ENCODE peak calls at places on chromosomes 5 and 9, in ten cellular contexts. D is astrocyte of the cerebellum, B is neural crest cell, C is keratinocyte, S is ovary, Z is AG09309, K is fibroblast of lung, O is upper lobe of right lung, G is mammary epithelial cell, L is HFFc6. R is an unnamed sample.

GRCh38 chr9:136090060-136090735 is 4.9 kb downstream of the NACC2 start:
- DNase-seq in C (no peak), B (no peak), S (no peak), D (no peak), L (no peak), G (no peak), K (no peak), Z (no peak), O (no peak), R (no peak)

GRCh38 chr5:39283231-39283818 is 64.0 kb upstream of the FYB1 start:
- DNase-seq in O (no peak), G (peak), K (peak), S (no peak), D (peak), B (no peak), C (peak), L (peak), Z (peak), R (peak)

GRCh38 chr9:89387970-89388867 is 69.9 kb downstream of the SECISBP2 start:
- DNase-seq in C (no peak), G (peak), S (peak), K (peak), O (peak), Z (peak), D (no peak), L (peak), B (no peak), R (peak)

GRCh38 chr9:113906411-113907110 is 30.5 kb downstream of the ZNF618 start:
- DNase-seq in K (peak), D (no peak), Z (no peak), O (no peak), S (no peak), L (no peak), G (peak), B (no peak), C (peak), R (no peak)

GRCh38 chr5:16508730-16509531 is 43.3 kb upstream of the ZNF622 start:
- DNase-seq in L (no peak), O (peak), C (peak), G (peak), K (no peak), D (no peak), S (no peak), B (no peak), Z (no peak), R (no peak)

GRCh38 chr9:15243086-15243485 is 63.9 kb downstream of the TTC39B start:
- DNase-seq in K (peak), S (no peak), L (no peak), C (no peak), D (no peak), O (no peak), G (peak), B (no peak), Z (no peak), R (no peak)

GRCh38 chr5:100464418-100464817 is 70.8 kb upstream of the FAM174A start:
- DNase-seq in S (no peak), G (peak), O (no peak), B (no peak), Z (peak), L (no peak), K (peak), C (no peak), D (peak), R (no peak)

GRCh38 chr9:126708178-126708577 is 94.5 kb downstream of the LMX1B start:
- DNase-seq in O (no peak), K (no peak), B (no peak), Z (no peak), C (no peak), G (no peak), L (no peak), S (no peak), D (no peak), R (no peak)

GRCh38 chr9:129597355-129598088 is 23.4 kb downstream of the C9orf50 start:
- DNase-seq in C (no peak), D (no peak), S (peak), B (peak), G (peak), L (peak), Z (no peak), K (peak), O (peak), R (no peak)

GRCh38 chr9:131310833-131311554 is 21.5 kb downstream of the PLPP7 start:
- DNase-seq in S (no peak), O (no peak), K (no peak), D (no peak), Z (no peak), G (no peak), L (no peak), B (no peak), C (no peak), R (no peak)

GRCh38 chr9:12162101-12162500 is 531.1 kb upstream of the TYRP1 start:
- DNase-seq in D (no peak), B (no peak), C (no peak), L (no peak), Z (no peak), S (no peak), G (no peak), K (no peak), O (no peak), R (no peak)

GRCh38 chr9:23850242-23851023 is 24.4 kb upstream of the ELAVL2 start:
- DNase-seq in K (no peak), C (no peak), D (no peak), L (no peak), B (peak), O (no peak), G (peak), Z (no peak), S (no peak), R (no peak)

GRCh38 chr5:87722286-87722685 is 309.6 kb upstream of the CCNH start:
- DNase-seq in S (no peak), K (no peak), O (no peak), Z (no peak), G (no peak), L (no peak), D (peak), B (no peak), C (no peak), R (peak)

GRCh38 chr9:113187935-113188595 is 33.0 kb downstream of the FKBP15 start:
- DNase-seq in B (no peak), G (peak), C (peak), L (peak), Z (peak), O (peak), K (peak), D (peak), S (no peak), R (peak)

GRCh38 chr9:133294257-133294656 is 19.3 kb upstream of the ABO start:
- DNase-seq in G (no peak), K (no peak), D (no peak), O (no peak), L (no peak), S (no peak), C (no peak), B (no peak), Z (no peak), R (no peak)

GRCh38 chr5:61151893-61152292 is 10.4 kb downstream of the SMIM15 start:
- DNase-seq in B (no peak), O (no peak), Z (no peak), L (no peak), C (no peak), G (no peak), D (no peak), K (no peak), S (no peak), R (no peak)

GRCh38 chr9:74521009-74521408 is 23.9 kb downstream of the RORB start:
- DNase-seq in G (no peak), K (peak), B (no peak), S (no peak), L (no peak), C (no peak), D (peak), O (no peak), Z (no peak), R (no peak)

GRCh38 chr9:108662090-108662875 is 193.5 kb downstream of the ACTL7B start:
- DNase-seq in G (no peak), B (no peak), Z (no peak), O (no peak), D (no peak), C (no peak), K (no peak), S (no peak), L (no peak), R (no peak)

GRCh38 chr9:18260527-18260926 is 213.4 kb upstream of the ADAMTSL1 start:
- DNase-seq in S (no peak), B (no peak), L (no peak), G (peak), K (peak), Z (no peak), C (no peak), D (peak), O (no peak), R (no peak)

GRCh38 chr5:32311404-32312193 is 1.1 kb downstream of the MTMR12 start:
- DNase-seq in L (no peak), K (no peak), G (no peak), O (no peak), B (no peak), Z (no peak), C (no peak), D (no peak), S (no peak), R (no peak)

GRCh38 chr5:50699737-50700136 is 33.3 kb downstream of the PARP8 start:
- DNase-seq in Z (no peak), D (no peak), O (no peak), S (no peak), C (no peak), L (peak), B (no peak), G (peak), K (no peak), R (no peak)

GRCh38 chr5:131926168-131926567 is 19.3 kb downstream of the MEIKIN start:
- DNase-seq in B (no peak), D (no peak), Z (no peak), C (no peak), G (no peak), O (no peak), S (no peak), L (no peak), K (no peak), R (no peak)

DNA sequence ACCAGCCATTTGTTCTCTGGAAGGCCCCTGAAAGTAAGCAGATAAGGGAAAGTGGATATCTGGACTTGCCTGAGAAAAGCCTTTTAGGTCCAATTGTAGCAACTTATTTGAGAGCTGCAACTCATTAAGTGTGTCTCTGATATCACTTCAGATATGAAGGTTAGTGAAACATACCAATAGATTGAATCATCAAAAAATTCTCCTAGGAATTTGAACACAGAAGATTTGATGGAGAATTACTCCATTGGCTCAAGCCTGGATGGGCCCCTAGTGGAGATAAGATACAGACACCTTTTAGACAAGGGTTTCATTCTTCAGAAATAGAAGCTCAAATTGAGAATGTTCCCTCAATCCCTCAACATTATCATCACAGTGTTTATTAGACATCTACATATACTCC is 356.7 kb downstream of the NDUFS4 start:
- DNase-seq in D (no peak), Z (peak), C (no peak), L (peak), O (no peak), S (no peak), K (no peak), B (no peak), G (peak), R (no peak)
- TF ChIP-seq CTCF in D (no peak), Z (peak), C (peak), L (peak), O (no peak), S (no peak), K (peak), B (peak), G (peak), R (peak)

DNA sequence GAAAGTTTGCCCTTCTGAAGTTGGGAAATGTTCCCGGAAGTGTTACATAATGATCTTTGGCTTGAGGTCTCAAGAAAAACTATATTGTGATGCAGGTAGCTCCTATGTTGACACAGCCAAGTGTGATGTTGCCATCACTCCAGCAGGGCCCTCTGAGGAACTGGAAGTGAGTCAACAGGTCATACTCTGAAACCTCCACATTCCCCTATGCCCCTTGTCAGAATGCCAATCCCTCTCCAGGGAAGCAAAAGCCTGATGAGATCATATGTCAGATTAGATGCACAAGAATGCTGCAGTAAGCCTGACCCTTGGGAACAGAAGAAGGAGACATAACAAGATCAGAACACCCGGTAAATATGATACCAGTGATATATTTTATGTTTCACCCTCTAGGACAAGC is 66.8 kb upstream of the ITGA2 start:
- DNase-seq in B (no peak), D (peak), S (no peak), Z (peak), C (peak), K (peak), L (peak), G (peak), O (no peak), R (peak)
- TF ChIP-seq CTCF in B (no peak), D (no peak), S (no peak), Z (peak), C (no peak), K (no peak), L (peak), G (no peak), O (no peak), R (no peak)

GRCh38 chr9:87226896-87227295 is 270.8 kb upstream of the DAPK1 start:
- DNase-seq in Z (no peak), G (no peak), D (peak), S (no peak), O (no peak), B (no peak), K (peak), C (no peak), L (no peak), R (no peak)
- TF ChIP-seq CTCF in Z (no peak), G (no peak), D (no peak), S (no peak), O (no peak), B (no peak), K (no peak), C (no peak), L (no peak), R (no peak)

GRCh38 chr9:90783552-90783951 is 18.1 kb upstream of the SYK start:
- DNase-seq in L (no peak), C (no peak), D (no peak), B (no peak), G (no peak), K (no peak), Z (no peak), S (no peak), O (no peak), R (no peak)
- TF ChIP-seq CTCF in L (no peak), C (no peak), D (no peak), B (no peak), G (no peak), K (no peak), Z (no peak), S (no peak), O (no peak), R (no peak)

DNA sequence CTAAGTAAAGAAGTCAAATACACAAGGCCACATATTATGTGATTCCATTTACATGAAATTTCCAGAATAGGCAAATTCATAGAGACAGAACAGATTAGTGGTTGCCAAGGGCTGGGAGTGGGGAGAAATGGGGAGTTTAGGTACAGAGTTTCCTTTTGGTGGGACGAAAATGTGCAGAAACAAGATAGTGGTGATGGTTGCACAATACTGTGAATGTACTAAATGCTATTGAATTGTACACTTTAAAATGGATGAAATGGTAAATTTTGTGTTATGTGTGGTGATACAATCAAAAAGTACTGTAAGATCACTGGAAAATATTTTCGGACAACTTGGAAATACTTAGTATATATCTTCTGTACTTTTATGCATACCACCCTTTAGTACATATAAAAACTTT is 15.0 kb downstream of the ECM2 start:
- DNase-seq in K (no peak), S (no peak), D (no peak), B (no peak), G (no peak), O (no peak), C (no peak), Z (no peak), L (no peak), R (no peak)
- TF ChIP-seq CTCF in K (no peak), S (no peak), D (no peak), B (no peak), G (no peak), O (no peak), C (no peak), Z (no peak), L (no peak), R (no peak)

DNA sequence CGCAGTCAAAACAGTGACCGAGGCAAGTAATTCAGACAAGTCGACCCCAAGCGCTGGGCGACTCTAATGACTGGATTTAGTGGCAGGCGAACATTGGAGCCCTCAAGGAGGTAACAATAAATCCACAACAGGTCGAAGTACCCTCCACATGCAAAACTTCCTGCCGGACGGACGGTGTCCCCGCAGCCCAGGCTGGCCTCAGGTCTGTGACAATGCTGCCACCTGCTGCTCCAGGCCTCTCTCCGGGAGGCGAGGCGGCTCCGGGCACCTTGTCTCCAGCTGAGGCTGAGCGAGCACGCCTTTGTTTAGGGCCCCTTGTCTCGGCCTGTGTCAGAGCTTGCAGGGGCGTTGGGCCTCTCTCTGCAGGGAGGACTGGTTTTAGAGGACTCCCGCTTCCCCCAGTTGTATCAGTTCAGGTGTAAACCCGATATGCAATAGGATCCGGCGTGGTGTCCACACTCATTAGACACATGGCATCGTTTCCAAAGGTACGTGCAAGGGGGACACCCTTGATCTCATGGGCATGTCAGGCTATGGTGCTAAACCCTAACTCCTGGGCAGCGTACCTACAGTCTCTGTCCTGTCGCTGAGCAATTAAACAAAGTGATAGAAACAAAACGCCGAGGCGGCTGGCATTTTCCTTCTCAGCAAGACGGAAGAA is 628.0 kb upstream of the ADAMTS16 start:
- DNase-seq in C (no peak), D (no peak), G (peak), B (peak), L (no peak), K (no peak), Z (no peak), S (no peak), O (peak), R (no peak)
- TF ChIP-seq CTCF in C (peak), D (peak), G (peak), B (peak), L (no peak), K (no peak), Z (no peak), S (no peak), O (peak), R (no peak)

GRCh38 chr9:92444841-92445240 is 20.6 kb upstream of the OMD start:
- DNase-seq in G (no peak), C (no peak), L (no peak), S (no peak), O (no peak), Z (no peak), D (no peak), K (no peak), B (no peak), R (no peak)

GRCh38 chr9:92440751-92441046 is 16.4 kb upstream of the OMD start:
- DNase-seq in G (no peak), S (no peak), K (no peak), C (no peak), O (no peak), Z (no peak), L (no peak), B (no peak), D (no peak), R (no peak)

GRCh38 chr9:92435263-92435662 is 11.0 kb upstream of the OMD start:
- DNase-seq in C (no peak), D (no peak), G (no peak), Z (no peak), O (no peak), L (no peak), S (no peak), K (no peak), B (no peak), R (no peak)

GRCh38 chr9:92439921-92440750 is 15.9 kb upstream of the OMD start:
- DNase-seq in O (no peak), L (peak), C (no peak), B (no peak), K (peak), G (peak), D (no peak), S (no peak), Z (peak), R (no peak)

GRCh38 chr9:92438900-92439526 is 14.7 kb upstream of the OMD start:
- DNase-seq in K (peak), O (no peak), L (peak), Z (no peak), D (peak), C (no peak), B (no peak), G (no peak), S (no peak), R (no peak)
- TF ChIP-seq CTCF in K (peak), O (peak), L (peak), Z (no peak), D (peak), C (no peak), B (peak), G (peak), S (no peak), R (peak)

R was measured in AG09319.